ENCODE peak calls at places on chromosomes 1 and 21, in ten cellular contexts. One of them, this sample, is unnamed.
A peak's percentile ranks its signal among the peaks of the same experiment; 100 is the strongest.

GRCh38 chr1:213419369-213420030 is 368.5 kb downstream of the RPS6KC1 start:
- DNase-seq in iris pigment epithelial cell: no peak
- DNase-seq in endothelial cell: no peak
- DNase-seq in activated T-cell treated with anti-CD3 and anti-CD28 coated beads, Interleukin-2, amount 50 U/mL, for 72 hours: no peak
- DNase-seq in NAMALWA: no peak
- DNase-seq in cortex of kidney: no peak
- DNase-seq in WTC11: no peak
- DNase-seq in skeletal muscle cell: no peak
- DNase-seq in activated naive CD8-positive, alpha-beta T cell treated with anti-CD3 and anti-CD28 coated beads, Interleukin-2, amount 50 U/mL, for 24 hours: no peak
- DNase-seq in GM12891: no peak
- DNase-seq in this sample: no peak

GRCh38 chr1:208031932-208032320 is 121.0 kb upstream of the CD34 start:
- DNase-seq in skeletal muscle cell: no peak
- DNase-seq in WTC11: no peak
- DNase-seq in endothelial cell: no peak
- DNase-seq in GM12891: no peak
- DNase-seq in activated T-cell treated with anti-CD3 and anti-CD28 coated beads, Interleukin-2, amount 50 U/mL, for 72 hours: no peak
- DNase-seq in cortex of kidney: no peak
- DNase-seq in activated naive CD8-positive, alpha-beta T cell treated with anti-CD3 and anti-CD28 coated beads, Interleukin-2, amount 50 U/mL, for 24 hours: no peak
- DNase-seq in iris pigment epithelial cell: no peak
- DNase-seq in NAMALWA: no peak
- DNase-seq in this sample: no peak

GRCh38 chr1:32337855-32338636 is 2.0 kb upstream of the MARCKSL1 start:
- DNase-seq in WTC11: no peak
- DNase-seq in GM12891: no peak
- DNase-seq in NAMALWA: no peak
- DNase-seq in skeletal muscle cell: no peak
- DNase-seq in activated naive CD8-positive, alpha-beta T cell treated with anti-CD3 and anti-CD28 coated beads, Interleukin-2, amount 50 U/mL, for 24 hours: peak; percentile 27
- DNase-seq in cortex of kidney: no peak
- DNase-seq in endothelial cell: no peak
- DNase-seq in iris pigment epithelial cell: no peak
- DNase-seq in activated T-cell treated with anti-CD3 and anti-CD28 coated beads, Interleukin-2, amount 50 U/mL, for 72 hours: peak; percentile 59
- DNase-seq in this sample: no peak

GRCh38 chr1:16340673-16341072 is 11.6 kb downstream of the FBXO42 start:
- DNase-seq in activated T-cell treated with anti-CD3 and anti-CD28 coated beads, Interleukin-2, amount 50 U/mL, for 72 hours: no peak
- DNase-seq in skeletal muscle cell: no peak
- DNase-seq in cortex of kidney: no peak
- DNase-seq in GM12891: no peak
- DNase-seq in activated naive CD8-positive, alpha-beta T cell treated with anti-CD3 and anti-CD28 coated beads, Interleukin-2, amount 50 U/mL, for 24 hours: no peak
- DNase-seq in NAMALWA: no peak
- DNase-seq in WTC11: no peak
- DNase-seq in iris pigment epithelial cell: no peak
- DNase-seq in endothelial cell: no peak
- DNase-seq in this sample: no peak

GRCh38 chr1:8025671-8026144 is 401 bp downstream of the ERRFI1 start:
- DNase-seq in activated naive CD8-positive, alpha-beta T cell treated with anti-CD3 and anti-CD28 coated beads, Interleukin-2, amount 50 U/mL, for 24 hours: peak; percentile 7
- DNase-seq in endothelial cell: no peak
- DNase-seq in cortex of kidney: no peak
- DNase-seq in NAMALWA: no peak
- DNase-seq in skeletal muscle cell: no peak
- DNase-seq in GM12891: peak; percentile 15
- DNase-seq in WTC11: peak; percentile 18
- DNase-seq in activated T-cell treated with anti-CD3 and anti-CD28 coated beads, Interleukin-2, amount 50 U/mL, for 72 hours: peak; percentile 36
- DNase-seq in iris pigment epithelial cell: no peak
- DNase-seq in this sample: no peak

GRCh38 chr1:92376345-92376744 is 77.5 kb downstream of the RPAP2 start:
- DNase-seq in endothelial cell: no peak
- DNase-seq in WTC11: no peak
- DNase-seq in activated naive CD8-positive, alpha-beta T cell treated with anti-CD3 and anti-CD28 coated beads, Interleukin-2, amount 50 U/mL, for 24 hours: no peak
- DNase-seq in cortex of kidney: no peak
- DNase-seq in GM12891: no peak
- DNase-seq in skeletal muscle cell: no peak
- DNase-seq in iris pigment epithelial cell: no peak
- DNase-seq in NAMALWA: no peak
- DNase-seq in activated T-cell treated with anti-CD3 and anti-CD28 coated beads, Interleukin-2, amount 50 U/mL, for 72 hours: no peak
- DNase-seq in this sample: no peak

GRCh38 chr1:157882560-157882959 is 41.0 kb upstream of the CD5L start:
- DNase-seq in activated T-cell treated with anti-CD3 and anti-CD28 coated beads, Interleukin-2, amount 50 U/mL, for 72 hours: no peak
- DNase-seq in endothelial cell: no peak
- DNase-seq in iris pigment epithelial cell: no peak
- DNase-seq in skeletal muscle cell: no peak
- DNase-seq in NAMALWA: no peak
- DNase-seq in activated naive CD8-positive, alpha-beta T cell treated with anti-CD3 and anti-CD28 coated beads, Interleukin-2, amount 50 U/mL, for 24 hours: no peak
- DNase-seq in cortex of kidney: no peak
- DNase-seq in WTC11: no peak
- DNase-seq in GM12891: no peak
- DNase-seq in this sample: no peak

GRCh38 chr1:243269461-243269801 is 13.6 kb downstream of the SDCCAG8 start:
- DNase-seq in WTC11: no peak
- DNase-seq in endothelial cell: no peak
- DNase-seq in cortex of kidney: no peak
- DNase-seq in GM12891: no peak
- DNase-seq in activated T-cell treated with anti-CD3 and anti-CD28 coated beads, Interleukin-2, amount 50 U/mL, for 72 hours: no peak
- DNase-seq in skeletal muscle cell: no peak
- DNase-seq in NAMALWA: peak; percentile 50
- DNase-seq in iris pigment epithelial cell: no peak
- DNase-seq in activated naive CD8-positive, alpha-beta T cell treated with anti-CD3 and anti-CD28 coated beads, Interleukin-2, amount 50 U/mL, for 24 hours: no peak
- DNase-seq in this sample: no peak

GRCh38 chr1:176225911-176226310 is 18.8 kb upstream of the COP1 start:
- DNase-seq in activated naive CD8-positive, alpha-beta T cell treated with anti-CD3 and anti-CD28 coated beads, Interleukin-2, amount 50 U/mL, for 24 hours: no peak
- DNase-seq in activated T-cell treated with anti-CD3 and anti-CD28 coated beads, Interleukin-2, amount 50 U/mL, for 72 hours: no peak
- DNase-seq in cortex of kidney: no peak
- DNase-seq in WTC11: no peak
- DNase-seq in NAMALWA: no peak
- DNase-seq in iris pigment epithelial cell: no peak
- DNase-seq in skeletal muscle cell: no peak
- DNase-seq in endothelial cell: no peak
- DNase-seq in GM12891: no peak
- DNase-seq in this sample: no peak

GRCh38 chr1:235913311-235913710 is 46.6 kb upstream of the LYST start:
- DNase-seq in iris pigment epithelial cell: peak; percentile 50
- DNase-seq in endothelial cell: no peak
- DNase-seq in WTC11: no peak
- DNase-seq in skeletal muscle cell: no peak
- DNase-seq in cortex of kidney: no peak
- DNase-seq in NAMALWA: no peak
- DNase-seq in activated T-cell treated with anti-CD3 and anti-CD28 coated beads, Interleukin-2, amount 50 U/mL, for 72 hours: no peak
- DNase-seq in GM12891: no peak
- DNase-seq in activated naive CD8-positive, alpha-beta T cell treated with anti-CD3 and anti-CD28 coated beads, Interleukin-2, amount 50 U/mL, for 24 hours: no peak
- DNase-seq in this sample: no peak

GRCh38 chr1:25190260-25190659 is 42.0 kb downstream of the SYF2 start:
- DNase-seq in WTC11: no peak
- DNase-seq in GM12891: no peak
- DNase-seq in cortex of kidney: no peak
- DNase-seq in activated T-cell treated with anti-CD3 and anti-CD28 coated beads, Interleukin-2, amount 50 U/mL, for 72 hours: no peak
- DNase-seq in activated naive CD8-positive, alpha-beta T cell treated with anti-CD3 and anti-CD28 coated beads, Interleukin-2, amount 50 U/mL, for 24 hours: no peak
- DNase-seq in endothelial cell: no peak
- DNase-seq in iris pigment epithelial cell: no peak
- DNase-seq in skeletal muscle cell: no peak
- DNase-seq in NAMALWA: no peak
- DNase-seq in this sample: no peak

GRCh38 chr1:107990606-107991005 is 25.6 kb upstream of the VAV3 start:
- DNase-seq in NAMALWA: no peak
- DNase-seq in WTC11: no peak
- DNase-seq in activated naive CD8-positive, alpha-beta T cell treated with anti-CD3 and anti-CD28 coated beads, Interleukin-2, amount 50 U/mL, for 24 hours: no peak
- DNase-seq in GM12891: no peak
- DNase-seq in activated T-cell treated with anti-CD3 and anti-CD28 coated beads, Interleukin-2, amount 50 U/mL, for 72 hours: no peak
- DNase-seq in iris pigment epithelial cell: no peak
- DNase-seq in cortex of kidney: no peak
- DNase-seq in endothelial cell: no peak
- DNase-seq in skeletal muscle cell: no peak
- DNase-seq in this sample: no peak

GRCh38 chr1:175397103-175397502 is 204.5 kb upstream of the KIAA0040 start:
- DNase-seq in activated naive CD8-positive, alpha-beta T cell treated with anti-CD3 and anti-CD28 coated beads, Interleukin-2, amount 50 U/mL, for 24 hours: no peak
- DNase-seq in cortex of kidney: no peak
- DNase-seq in skeletal muscle cell: no peak
- DNase-seq in endothelial cell: no peak
- DNase-seq in iris pigment epithelial cell: no peak
- DNase-seq in NAMALWA: no peak
- DNase-seq in WTC11: no peak
- DNase-seq in activated T-cell treated with anti-CD3 and anti-CD28 coated beads, Interleukin-2, amount 50 U/mL, for 72 hours: no peak
- DNase-seq in GM12891: no peak
- DNase-seq in this sample: no peak

GRCh38 chr1:25199876-25200620 is 32.3 kb downstream of the SYF2 start:
- DNase-seq in activated naive CD8-positive, alpha-beta T cell treated with anti-CD3 and anti-CD28 coated beads, Interleukin-2, amount 50 U/mL, for 24 hours: no peak
- DNase-seq in NAMALWA: no peak
- DNase-seq in skeletal muscle cell: no peak
- DNase-seq in endothelial cell: no peak
- DNase-seq in WTC11: no peak
- DNase-seq in GM12891: no peak
- DNase-seq in iris pigment epithelial cell: no peak
- DNase-seq in activated T-cell treated with anti-CD3 and anti-CD28 coated beads, Interleukin-2, amount 50 U/mL, for 72 hours: no peak
- DNase-seq in cortex of kidney: no peak
- DNase-seq in this sample: no peak

GRCh38 chr1:168755800-168756418 is 26.9 kb upstream of the DPT start:
- DNase-seq in NAMALWA: no peak
- DNase-seq in endothelial cell: peak; percentile 8
- DNase-seq in cortex of kidney: no peak
- DNase-seq in activated naive CD8-positive, alpha-beta T cell treated with anti-CD3 and anti-CD28 coated beads, Interleukin-2, amount 50 U/mL, for 24 hours: no peak
- DNase-seq in activated T-cell treated with anti-CD3 and anti-CD28 coated beads, Interleukin-2, amount 50 U/mL, for 72 hours: no peak
- DNase-seq in WTC11: no peak
- DNase-seq in GM12891: no peak
- DNase-seq in skeletal muscle cell: no peak
- DNase-seq in iris pigment epithelial cell: no peak
- DNase-seq in this sample: no peak

GRCh38 chr1:109379422-109379821 is 18.3 kb downstream of the SORT1 start:
- DNase-seq in NAMALWA: no peak
- DNase-seq in iris pigment epithelial cell: no peak
- DNase-seq in activated naive CD8-positive, alpha-beta T cell treated with anti-CD3 and anti-CD28 coated beads, Interleukin-2, amount 50 U/mL, for 24 hours: no peak
- DNase-seq in activated T-cell treated with anti-CD3 and anti-CD28 coated beads, Interleukin-2, amount 50 U/mL, for 72 hours: no peak
- DNase-seq in skeletal muscle cell: no peak
- DNase-seq in WTC11: no peak
- DNase-seq in endothelial cell: no peak
- DNase-seq in GM12891: no peak
- DNase-seq in cortex of kidney: no peak
- DNase-seq in this sample: no peak

GRCh38 chr21:37195078-37195477 is 72.1 kb downstream of the VPS26C start:
- DNase-seq in activated naive CD8-positive, alpha-beta T cell treated with anti-CD3 and anti-CD28 coated beads, Interleukin-2, amount 50 U/mL, for 24 hours: no peak
- DNase-seq in activated T-cell treated with anti-CD3 and anti-CD28 coated beads, Interleukin-2, amount 50 U/mL, for 72 hours: no peak
- DNase-seq in iris pigment epithelial cell: no peak
- DNase-seq in WTC11: no peak
- DNase-seq in GM12891: no peak
- DNase-seq in NAMALWA: no peak
- DNase-seq in endothelial cell: no peak
- DNase-seq in cortex of kidney: no peak
- DNase-seq in skeletal muscle cell: no peak
- DNase-seq in this sample: no peak

GRCh38 chr1:66337249-66337648 is 196.7 kb upstream of the SGIP1 start:
- DNase-seq in WTC11: no peak
- DNase-seq in skeletal muscle cell: no peak
- DNase-seq in activated naive CD8-positive, alpha-beta T cell treated with anti-CD3 and anti-CD28 coated beads, Interleukin-2, amount 50 U/mL, for 24 hours: no peak
- DNase-seq in iris pigment epithelial cell: no peak
- DNase-seq in endothelial cell: no peak
- DNase-seq in cortex of kidney: no peak
- DNase-seq in activated T-cell treated with anti-CD3 and anti-CD28 coated beads, Interleukin-2, amount 50 U/mL, for 72 hours: no peak
- DNase-seq in NAMALWA: no peak
- DNase-seq in GM12891: no peak
- DNase-seq in this sample: no peak

GRCh38 chr1:201259476-201260235 is 23.6 kb upstream of the PKP1 start:
- DNase-seq in iris pigment epithelial cell: peak; percentile 22
- DNase-seq in activated naive CD8-positive, alpha-beta T cell treated with anti-CD3 and anti-CD28 coated beads, Interleukin-2, amount 50 U/mL, for 24 hours: no peak
- DNase-seq in NAMALWA: no peak
- DNase-seq in skeletal muscle cell: no peak
- DNase-seq in WTC11: peak; percentile 72
- DNase-seq in GM12891: no peak
- DNase-seq in activated T-cell treated with anti-CD3 and anti-CD28 coated beads, Interleukin-2, amount 50 U/mL, for 72 hours: no peak
- DNase-seq in cortex of kidney: no peak
- DNase-seq in endothelial cell: no peak
- DNase-seq in this sample: no peak

GRCh38 chr1:37449936-37450335 is 24.4 kb upstream of the ZC3H12A start:
- DNase-seq in NAMALWA: peak; percentile 29
- DNase-seq in iris pigment epithelial cell: no peak
- DNase-seq in GM12891: no peak
- DNase-seq in cortex of kidney: no peak
- DNase-seq in activated T-cell treated with anti-CD3 and anti-CD28 coated beads, Interleukin-2, amount 50 U/mL, for 72 hours: peak; percentile 35
- DNase-seq in WTC11: no peak
- DNase-seq in activated naive CD8-positive, alpha-beta T cell treated with anti-CD3 and anti-CD28 coated beads, Interleukin-2, amount 50 U/mL, for 24 hours: peak; percentile 42
- DNase-seq in endothelial cell: no peak
- DNase-seq in skeletal muscle cell: no peak
- DNase-seq in this sample: no peak

GRCh38 chr21:33703750-33704606 is 61.7 kb downstream of the ITSN1 start:
- DNase-seq in activated T-cell treated with anti-CD3 and anti-CD28 coated beads, Interleukin-2, amount 50 U/mL, for 72 hours: no peak
- DNase-seq in WTC11: peak; percentile 24
- DNase-seq in cortex of kidney: no peak
- DNase-seq in endothelial cell: peak; percentile 42
- DNase-seq in iris pigment epithelial cell: no peak
- DNase-seq in activated naive CD8-positive, alpha-beta T cell treated with anti-CD3 and anti-CD28 coated beads, Interleukin-2, amount 50 U/mL, for 24 hours: no peak
- DNase-seq in NAMALWA: no peak
- DNase-seq in GM12891: no peak
- DNase-seq in skeletal muscle cell: no peak
- DNase-seq in this sample: no peak

GRCh38 chr1:221779771-221780170 is 37.9 kb upstream of the DUSP10 start:
- DNase-seq in skeletal muscle cell: no peak
- DNase-seq in iris pigment epithelial cell: no peak
- DNase-seq in activated T-cell treated with anti-CD3 and anti-CD28 coated beads, Interleukin-2, amount 50 U/mL, for 72 hours: no peak
- DNase-seq in activated naive CD8-positive, alpha-beta T cell treated with anti-CD3 and anti-CD28 coated beads, Interleukin-2, amount 50 U/mL, for 24 hours: no peak
- DNase-seq in WTC11: no peak
- DNase-seq in NAMALWA: no peak
- DNase-seq in cortex of kidney: no peak
- DNase-seq in GM12891: no peak
- DNase-seq in endothelial cell: no peak
- DNase-seq in this sample: no peak

GRCh38 chr1:107597290-107597689 is 367.7 kb downstream of the VAV3 start:
- DNase-seq in GM12891: no peak
- DNase-seq in skeletal muscle cell: no peak
- DNase-seq in activated T-cell treated with anti-CD3 and anti-CD28 coated beads, Interleukin-2, amount 50 U/mL, for 72 hours: no peak
- DNase-seq in NAMALWA: no peak
- DNase-seq in endothelial cell: no peak
- DNase-seq in WTC11: no peak
- DNase-seq in iris pigment epithelial cell: no peak
- DNase-seq in activated naive CD8-positive, alpha-beta T cell treated with anti-CD3 and anti-CD28 coated beads, Interleukin-2, amount 50 U/mL, for 24 hours: no peak
- DNase-seq in cortex of kidney: no peak
- DNase-seq in this sample: no peak

GRCh38 chr1:29082519-29082918 is 41.2 kb downstream of the TMEM200B start:
- DNase-seq in cortex of kidney: no peak
- DNase-seq in WTC11: no peak
- DNase-seq in activated T-cell treated with anti-CD3 and anti-CD28 coated beads, Interleukin-2, amount 50 U/mL, for 72 hours: no peak
- DNase-seq in GM12891: no peak
- DNase-seq in iris pigment epithelial cell: no peak
- DNase-seq in skeletal muscle cell: no peak
- DNase-seq in NAMALWA: no peak
- DNase-seq in activated naive CD8-positive, alpha-beta T cell treated with anti-CD3 and anti-CD28 coated beads, Interleukin-2, amount 50 U/mL, for 24 hours: no peak
- DNase-seq in endothelial cell: no peak
- DNase-seq in this sample: no peak

GRCh38 chr1:23200885-23201284 is 16.4 kb downstream of the HTR1D start:
- DNase-seq in WTC11: no peak
- DNase-seq in skeletal muscle cell: no peak
- DNase-seq in iris pigment epithelial cell: peak; percentile 24
- DNase-seq in endothelial cell: no peak
- DNase-seq in GM12891: no peak
- DNase-seq in activated T-cell treated with anti-CD3 and anti-CD28 coated beads, Interleukin-2, amount 50 U/mL, for 72 hours: no peak
- DNase-seq in activated naive CD8-positive, alpha-beta T cell treated with anti-CD3 and anti-CD28 coated beads, Interleukin-2, amount 50 U/mL, for 24 hours: no peak
- DNase-seq in NAMALWA: peak; percentile 55
- DNase-seq in cortex of kidney: no peak
- DNase-seq in this sample: no peak

GRCh38 chr1:12040457-12041051 is 21.3 kb downstream of the MIIP start:
- DNase-seq in cortex of kidney: no peak
- DNase-seq in iris pigment epithelial cell: peak; percentile 49
- DNase-seq in NAMALWA: peak; percentile 94
- DNase-seq in activated T-cell treated with anti-CD3 and anti-CD28 coated beads, Interleukin-2, amount 50 U/mL, for 72 hours: no peak
- DNase-seq in skeletal muscle cell: peak; percentile 78
- DNase-seq in WTC11: no peak
- DNase-seq in endothelial cell: no peak
- DNase-seq in GM12891: no peak
- DNase-seq in activated naive CD8-positive, alpha-beta T cell treated with anti-CD3 and anti-CD28 coated beads, Interleukin-2, amount 50 U/mL, for 24 hours: no peak
- DNase-seq in this sample: peak; percentile 60

GRCh38 chr1:21117159-21117953 is 59.3 kb downstream of the EIF4G3 start:
- DNase-seq in activated naive CD8-positive, alpha-beta T cell treated with anti-CD3 and anti-CD28 coated beads, Interleukin-2, amount 50 U/mL, for 24 hours: no peak
- DNase-seq in endothelial cell: no peak
- DNase-seq in NAMALWA: no peak
- DNase-seq in WTC11: no peak
- DNase-seq in cortex of kidney: no peak
- DNase-seq in iris pigment epithelial cell: no peak
- DNase-seq in skeletal muscle cell: no peak
- DNase-seq in activated T-cell treated with anti-CD3 and anti-CD28 coated beads, Interleukin-2, amount 50 U/mL, for 72 hours: no peak
- DNase-seq in GM12891: no peak
- DNase-seq in this sample: no peak

GRCh38 chr1:30524840-30525617 is 198.4 kb downstream of the MATN1 start:
- DNase-seq in NAMALWA: no peak
- DNase-seq in GM12891: no peak
- DNase-seq in activated T-cell treated with anti-CD3 and anti-CD28 coated beads, Interleukin-2, amount 50 U/mL, for 72 hours: no peak
- DNase-seq in iris pigment epithelial cell: no peak
- DNase-seq in WTC11: no peak
- DNase-seq in cortex of kidney: no peak
- DNase-seq in skeletal muscle cell: no peak
- DNase-seq in endothelial cell: no peak
- DNase-seq in activated naive CD8-positive, alpha-beta T cell treated with anti-CD3 and anti-CD28 coated beads, Interleukin-2, amount 50 U/mL, for 24 hours: no peak
- DNase-seq in this sample: no peak